ENCODE peak calls at places on chromosomes 1 and 21, in five cellular contexts. G, M, X, Q and U are unnamed samples.

GRCh38 chr1:54937469-54937868 is 43.0 kb upstream of the TMEM61 start:
- DNase-seq in X (no peak), G (no peak), Q (no peak), M (no peak), U (peak)

GRCh38 chr1:48568501-48568900 is 96.5 kb upstream of the SPATA6 start:
- DNase-seq in Q (no peak), G (no peak), X (no peak), M (no peak), U (no peak)

GRCh38 chr1:8238141-8239038 is 79.5 kb upstream of the SLC45A1 start:
- DNase-seq in Q (peak), M (no peak), G (no peak), X (peak), U (peak)

GRCh38 chr1:59815892-59816291 is 1.1 kb downstream of the HOOK1 start:
- DNase-seq in X (no peak), G (no peak), M (no peak), Q (peak), U (no peak)

GRCh38 chr21:21200103-21200938 is 202.1 kb downstream of the NCAM2 start:
- DNase-seq in X (peak), G (peak), M (no peak), Q (no peak), U (peak)

GRCh38 chr1:62022348-62022747 is 172.3 kb upstream of the L1TD1 start:
- DNase-seq in Q (no peak), M (no peak), X (no peak), G (no peak), U (no peak)

GRCh38 chr21:38123626-38124025 is 133.2 kb upstream of the KCNJ15 start:
- DNase-seq in M (no peak), X (no peak), G (no peak), Q (no peak), U (no peak)

GRCh38 chr1:58465825-58466617 is 80.5 kb downstream of the OMA1 start:
- DNase-seq in Q (no peak), M (no peak), G (no peak), X (no peak), U (no peak)

GRCh38 chr1:226643701-226644540 is 95.2 kb downstream of the ITPKB start:
- DNase-seq in G (no peak), M (peak), Q (no peak), X (no peak), U (no peak)

GRCh38 chr21:10425856-10426255 is 95.5 kb upstream of the TPTE start:
- DNase-seq in G (no peak), X (no peak), M (no peak), Q (no peak), U (no peak)

GRCh38 chr1:223245411-223245810 is 102.4 kb upstream of the TLR5 start:
- DNase-seq in X (no peak), Q (no peak), M (no peak), G (no peak), U (no peak)

GRCh38 chr1:239212841-239213240 is 173.5 kb upstream of the CHRM3 start:
- DNase-seq in G (no peak), Q (no peak), M (no peak), X (no peak), U (no peak)

GRCh38 chr21:38416791-38417190 is 81.5 kb downstream of the ERG start:
- DNase-seq in M (no peak), X (no peak), G (no peak), Q (no peak), U (no peak)

GRCh38 chr21:33238565-33239255 is 9.0 kb downstream of the IFNAR2 start:
- DNase-seq in M (peak), X (no peak), G (no peak), Q (no peak), U (no peak)

GRCh38 chr1:19450811-19451564 is 34.4 kb downstream of the CAPZB start:
- DNase-seq in G (no peak), X (peak), Q (no peak), M (no peak), U (peak)

GRCh38 chr1:81135524-81135923 is 665.2 kb upstream of the ADGRL2 start:
- DNase-seq in Q (no peak), G (no peak), M (no peak), X (no peak), U (no peak)

GRCh38 chr1:16351994-16352841 is at the start of gene FBXO42:
- DNase-seq in G (peak), M (peak), X (peak), Q (peak), U (peak)

GRCh38 chr1:115363171-115363570 is 25.1 kb upstream of the NGF start:
- DNase-seq in Q (no peak), G (no peak), X (no peak), M (no peak), U (no peak)

GRCh38 chr1:162230096-162230495 is 146.6 kb downstream of the SPATA46 start:
- DNase-seq in M (no peak), G (no peak), X (peak), Q (no peak), U (no peak)

GRCh38 chr1:240030236-240030635 is 61.4 kb upstream of the FMN2 start:
- DNase-seq in X (no peak), G (no peak), M (no peak), Q (no peak), U (peak)

GRCh38 chr1:1618396-1619068 is 3.2 kb downstream of the MIB2 start:
- DNase-seq in X (no peak), Q (no peak), G (no peak), M (no peak), U (no peak)

GRCh38 chr1:159923203-159924024 is 1.9 kb downstream of the TAGLN2 start:
- DNase-seq in X (peak), G (peak), M (peak), Q (peak), U (peak)

GRCh38 chr1:53317651-53318539 is 10.0 kb downstream of the LRP8 start:
- DNase-seq in X (no peak), M (no peak), G (no peak), Q (no peak), U (no peak)

GRCh38 chr1:71307451-71307850 is 226.6 kb upstream of the ZRANB2 start:
- DNase-seq in G (no peak), X (no peak), M (no peak), Q (no peak), U (peak)

GRCh38 chr1:12159826-12160225 is 7.0 kb upstream of the TNFRSF1B start:
- DNase-seq in G (no peak), M (no peak), X (no peak), Q (no peak), U (no peak)

GRCh38 chr1:30735124-30735523 is 11.7 kb upstream of the MATN1 start:
- DNase-seq in X (no peak), G (no peak), Q (no peak), M (no peak), U (no peak)

GRCh38 chr1:181858135-181858534 is 203.4 kb downstream of the ZNF648 start:
- DNase-seq in X (no peak), Q (no peak), M (no peak), G (no peak), U (no peak)

GRCh38 chr1:201088901-201089525 is 23.2 kb downstream of the CACNA1S start:
- DNase-seq in X (no peak), G (no peak), Q (no peak), M (no peak), U (no peak)

GRCh38 chr1:183291216-183291762 is 105.2 kb downstream of the LAMC2 start:
- DNase-seq in G (no peak), X (no peak), M (no peak), Q (no peak), U (no peak)

GRCh38 chr1:3718764-3719163 is 33.5 kb upstream of the CCDC27 start:
- DNase-seq in Q (no peak), M (no peak), G (no peak), X (no peak), U (no peak)

GRCh38 chr1:200223207-200223606 is 186.6 kb downstream of the ZNF281 start:
- DNase-seq in M (no peak), Q (no peak), G (no peak), X (no peak), U (no peak)

GRCh38 chr1:15207829-15208429 is 39.1 kb upstream of the FHAD1 start:
- DNase-seq in X (no peak), G (no peak), Q (no peak), M (no peak), U (no peak)

GRCh38 chr21:45528028-45528705 is 14.1 kb downstream of the SLC19A1 start:
- DNase-seq in Q (no peak), G (no peak), M (no peak), X (no peak), U (no peak)

GRCh38 chr1:202575906-202576653 is 134.2 kb downstream of the SYT2 start:
- DNase-seq in G (no peak), X (no peak), Q (no peak), M (no peak), U (peak)

GRCh38 chr1:246725191-246725590 is 982 bp downstream of the SCCPDH start:
- DNase-seq in Q (no peak), G (peak), X (no peak), M (no peak), U (no peak)

GRCh38 chr21:30612132-30612531 is 1.6 kb downstream of the KRTAP6-1 start:
- DNase-seq in X (no peak), G (no peak), Q (no peak), M (no peak), U (no peak)

GRCh38 chr21:41673596-41674335 is 93.1 kb downstream of the RIPK4 start:
- DNase-seq in X (no peak), G (no peak), M (no peak), Q (no peak), U (no peak)

GRCh38 chr1:21814241-21814918 is 2.3 kb downstream of the LDLRAD2 start:
- DNase-seq in M (no peak), Q (no peak), X (no peak), G (peak), U (no peak)
- H3K27ac ChIP-seq in M (no peak), Q (no peak), X (no peak), G (no peak), U (no peak)

GRCh38 chr1:63255153-63255552 is 67.2 kb upstream of the FOXD3 start:
- DNase-seq in G (no peak), X (no peak), Q (no peak), M (no peak), U (no peak)
- TF ChIP-seq BHLHE40 in G (no peak), X (no peak), Q (no peak), M (no peak), U (no peak)

DNA sequence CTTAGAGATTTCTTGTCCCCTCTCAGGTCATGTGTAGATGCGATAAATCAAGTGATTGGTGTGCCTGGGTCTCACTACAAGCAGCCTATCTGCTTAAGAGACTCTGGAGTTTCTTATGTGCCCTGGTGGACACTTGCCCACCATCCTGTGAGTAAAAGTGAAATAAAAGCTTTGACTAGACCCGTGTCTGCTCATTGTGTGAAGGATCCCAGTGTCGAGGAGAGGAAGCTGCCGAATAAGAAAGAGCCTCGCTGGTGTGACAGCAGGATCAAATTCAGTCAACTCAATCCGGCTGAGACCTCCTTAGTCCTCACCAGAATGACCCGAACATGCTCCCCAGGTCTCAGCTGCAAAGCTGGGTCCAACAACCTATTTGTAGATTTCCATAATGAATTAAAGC is 14.8 kb downstream of the CD2 start:
- DNase-seq in Q (no peak), M (no peak), X (no peak), G (no peak), U (no peak)
- H3K27ac ChIP-seq in Q (no peak), M (peak), X (no peak), G (no peak), U (no peak)

DNA sequence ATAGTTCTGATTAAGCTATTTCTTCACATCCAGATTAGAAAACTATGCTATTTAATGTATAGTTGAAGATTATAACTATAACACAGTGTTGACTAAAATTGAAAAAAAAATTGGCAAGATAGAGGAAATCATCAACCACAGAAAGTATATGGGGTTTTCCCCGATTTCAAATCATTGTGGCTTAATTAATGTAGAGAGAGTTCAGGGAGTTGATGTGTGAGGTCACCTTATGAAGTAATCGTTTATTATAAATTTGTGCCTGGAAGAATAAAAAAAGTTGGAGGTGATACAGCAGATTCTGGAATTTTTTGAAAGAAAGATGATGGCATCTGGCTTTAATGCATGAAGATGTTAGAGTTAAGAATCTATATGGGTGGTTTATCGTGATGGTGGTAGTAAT is 84.3 kb downstream of the PTGS2 start:
- DNase-seq in Q (no peak), M (no peak), G (no peak), X (no peak), U (peak)
- TF ChIP-seq BHLHE40 in Q (no peak), M (no peak), G (no peak), X (no peak), U (no peak)

DNA sequence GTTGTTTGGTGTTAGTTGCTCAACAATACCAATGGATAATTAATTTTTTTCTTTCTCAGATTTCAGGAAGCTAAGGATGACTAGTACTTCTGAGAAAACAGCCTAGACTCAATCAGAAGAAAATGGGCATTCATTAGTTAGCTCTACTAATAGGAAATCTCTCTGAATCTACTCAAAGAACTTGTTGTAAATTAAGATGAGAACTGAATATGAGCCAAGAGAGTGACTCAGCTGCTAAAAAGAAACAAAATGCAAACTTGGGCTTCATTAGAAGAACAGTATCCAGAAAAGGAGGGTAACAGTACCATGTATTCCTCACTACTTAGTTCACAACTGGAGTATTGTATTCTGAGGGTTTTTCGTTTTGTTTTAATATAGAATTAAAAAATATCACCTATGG is 12.5 kb downstream of the FOXJ3 start:
- DNase-seq in G (no peak), X (no peak), Q (no peak), M (no peak), U (peak)
- H3K27ac ChIP-seq in G (peak), X (no peak), Q (no peak), M (no peak), U (no peak)

GRCh38 chr21:13937236-13937635 is 273.5 kb downstream of the LIPI start:
- DNase-seq in G (no peak), Q (no peak), X (no peak), M (no peak), U (no peak)
- TF ChIP-seq BHLHE40 in G (no peak), Q (no peak), X (no peak), M (no peak), U (no peak)

DNA sequence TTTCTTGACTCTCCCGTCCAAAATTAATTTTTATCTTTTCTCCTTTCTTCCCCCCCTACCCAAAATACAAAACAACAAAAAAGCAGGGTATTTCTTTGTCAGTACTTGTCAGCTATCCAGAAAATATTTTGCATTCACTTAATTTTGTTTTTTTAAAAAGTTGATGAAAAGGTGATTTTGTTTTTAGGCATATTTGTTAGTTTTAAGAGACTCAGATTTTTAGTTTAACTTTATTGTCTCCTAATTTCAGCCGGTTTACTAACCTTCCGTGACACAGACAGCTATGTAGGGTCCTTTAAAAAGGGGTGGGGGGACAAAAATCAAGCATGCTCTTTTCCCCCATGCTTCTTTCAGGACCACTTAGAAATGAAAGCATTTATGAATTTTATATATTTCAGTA is 1.5 kb downstream of the PBX1 start:
- DNase-seq in Q (no peak), M (no peak), X (no peak), G (no peak), U (no peak)
- H3K27ac ChIP-seq in Q (no peak), M (no peak), X (peak), G (no peak), U (peak)

DNA sequence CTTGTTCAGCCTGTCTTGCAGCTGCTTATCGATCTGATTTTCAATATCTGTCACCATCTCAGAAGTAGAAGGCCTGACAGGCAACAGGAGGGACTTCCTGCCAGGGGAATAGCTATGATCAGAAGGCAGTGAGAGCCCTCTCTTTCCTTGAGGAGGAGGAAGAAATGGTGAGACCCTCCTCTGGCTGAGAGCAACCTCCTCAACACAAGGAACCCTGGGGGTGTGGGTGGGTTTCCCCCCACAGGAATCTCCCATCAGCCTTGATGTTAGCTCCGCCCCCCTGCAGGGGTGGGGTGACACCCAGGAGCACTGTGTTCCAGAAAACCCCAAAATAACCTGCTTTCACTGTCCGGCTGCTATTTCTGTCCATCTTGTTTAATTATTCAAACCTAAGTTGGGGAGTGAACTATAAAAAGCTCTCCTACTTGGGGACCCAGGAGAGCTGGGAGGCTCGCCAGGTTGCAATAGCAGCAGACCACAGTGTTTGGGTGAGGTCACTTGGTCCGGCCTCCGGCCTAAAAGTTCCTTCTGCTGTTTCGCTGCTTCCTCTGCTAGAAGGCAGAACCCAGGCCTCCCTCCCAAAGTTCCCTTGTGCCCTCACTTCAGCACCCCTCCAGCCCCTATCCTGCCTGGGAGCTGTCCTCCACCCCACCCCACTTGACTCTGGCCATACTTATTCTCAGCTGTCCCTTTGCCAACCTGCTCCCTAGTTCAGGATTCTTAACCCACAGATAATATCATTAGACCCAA is 7.8 kb upstream of the MEF2D start:
- DNase-seq in M (no peak), X (no peak), Q (no peak), G (no peak), U (peak)
- TF ChIP-seq BHLHE40 in M (peak), X (no peak), Q (no peak), G (no peak), U (no peak)

DNA sequence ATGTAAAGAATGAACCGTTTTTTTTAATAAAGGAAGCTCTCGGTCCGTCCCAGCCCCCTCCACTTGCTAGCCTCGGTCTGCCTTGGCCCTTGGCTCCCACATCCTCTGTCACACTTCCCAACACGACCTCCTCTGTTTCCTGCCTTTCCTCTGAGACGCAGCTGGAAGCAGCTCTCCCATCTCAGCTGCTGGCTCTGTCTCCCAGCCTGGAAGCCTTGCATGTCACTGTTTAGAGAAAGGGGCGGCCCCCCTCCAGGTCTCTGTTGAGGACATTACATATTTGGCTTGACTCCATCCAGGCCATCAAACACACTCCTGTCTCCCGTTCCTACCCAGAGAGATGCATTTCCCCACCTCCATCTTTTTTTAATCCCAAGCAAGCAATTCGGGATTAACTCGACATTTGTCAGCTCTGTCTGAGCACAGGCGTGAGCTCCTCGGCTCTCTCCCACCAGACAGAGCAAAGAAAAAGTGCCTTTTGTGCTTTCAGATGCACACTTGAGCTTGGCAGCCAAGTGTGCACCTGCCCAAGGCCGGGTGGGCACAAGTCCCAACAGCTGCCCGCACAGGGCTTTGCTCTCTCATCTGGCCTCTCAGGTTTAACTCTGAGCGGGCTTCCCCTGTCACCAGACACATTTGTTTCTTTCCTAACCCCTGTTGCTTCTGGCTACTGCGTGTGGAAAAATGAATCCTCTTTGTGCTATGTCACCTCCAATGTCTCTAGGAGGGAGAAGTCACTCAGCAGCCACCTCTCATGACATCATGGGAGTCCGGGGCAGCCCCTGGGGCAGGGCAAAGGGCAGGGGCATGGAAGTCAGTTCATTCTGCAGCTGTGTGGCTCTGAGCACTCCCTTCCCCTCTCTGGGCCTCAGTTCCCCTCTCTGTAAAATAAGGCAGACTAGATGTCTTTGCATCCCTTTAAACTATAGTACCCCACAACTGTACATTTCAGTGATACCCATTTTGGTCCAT is 108.3 kb downstream of the KCND3 start:
- DNase-seq in M (no peak), Q (no peak), X (no peak), G (no peak), U (no peak)
- H3K27ac ChIP-seq in M (no peak), Q (no peak), X (no peak), G (no peak), U (no peak)

GRCh38 chr21:39660191-39660590 is 47.5 kb downstream of the B3GALT5 start:
- DNase-seq in M (no peak), X (no peak), Q (no peak), G (no peak), U (peak)

GRCh38 chr21:39661121-39661520 is 48.4 kb downstream of the B3GALT5 start:
- DNase-seq in Q (no peak), M (no peak), G (no peak), X (no peak), U (no peak)

GRCh38 chr21:39661740-39662139 is 49.0 kb downstream of the B3GALT5 start:
- DNase-seq in G (no peak), X (no peak), Q (no peak), M (no peak), U (no peak)

GRCh38 chr21:39659070-39659815 is 46.5 kb downstream of the B3GALT5 start:
- DNase-seq in Q (no peak), G (no peak), X (no peak), M (no peak), U (no peak)

GRCh38 chr21:39660596-39660995 is 47.9 kb downstream of the B3GALT5 start:
- DNase-seq in Q (no peak), X (peak), M (no peak), G (no peak), U (peak)
- TF ChIP-seq BHLHE40 in Q (no peak), X (no peak), M (no peak), G (no peak), U (no peak)